ENCODE peak calls at places on chromosome 10, in four cellular contexts. V, F, A and P are unnamed samples. For H3K36me3, the result is how much of the 10 kb centered on the place peaks cover.

GRCh38 chr10:86043236-86043635 is 323.4 kb downstream of the GRID1 start:
- DNase-seq in V (peak), F (no peak), A (peak), P (no peak)

GRCh38 chr10:85012305-85012704 is 683.9 kb downstream of the CCSER2 start:
- DNase-seq in V (no peak), F (no peak), A (no peak), P (no peak)

GRCh38 chr10:49667991-49668390 is 11.5 kb upstream of the C10orf53 start:
- DNase-seq in V (no peak), F (no peak), A (no peak), P (no peak)

GRCh38 chr10:123997486-123998196 is 95.8 kb downstream of the CHST15 start:
- DNase-seq in V (no peak), F (peak), A (peak), P (peak)

GRCh38 chr10:90652519-90652918 is 205.3 kb downstream of the HTR7 start:
- DNase-seq in V (no peak), F (peak), A (no peak), P (no peak)

GRCh38 chr10:34854147-34854601 is 39.1 kb upstream of the PARD3 start:
- DNase-seq in V (no peak), F (peak), A (no peak), P (no peak)

GRCh38 chr10:97307866-97308780 is 10.9 kb upstream of the FRAT1 start:
- DNase-seq in V (no peak), F (no peak), A (no peak), P (no peak)

GRCh38 chr10:124524991-124525653 is 63.5 kb downstream of the LHPP start:
- DNase-seq in V (peak), F (peak), A (no peak), P (no peak)

GRCh38 chr10:71837085-71837827 is 13.8 kb downstream of the PSAP start:
- DNase-seq in V (peak), F (no peak), A (no peak), P (no peak)

GRCh38 chr10:70742537-70743429 is 42.4 kb downstream of the TBATA start:
- DNase-seq in V (no peak), F (peak), A (no peak), P (no peak)

GRCh38 chr10:4836416-4836969 is 10.5 kb downstream of the AKR1E2 start:
- DNase-seq in V (no peak), F (no peak), A (no peak), P (no peak)

GRCh38 chr10:44650576-44651394 is 260.4 kb upstream of the TMEM72 start:
- DNase-seq in V (no peak), F (no peak), A (no peak), P (no peak)

GRCh38 chr10:102802920-102803534 is 34.2 kb downstream of the CYP17A1 start:
- DNase-seq in V (no peak), F (peak), A (no peak), P (peak)

GRCh38 chr10:31749293-31749692 is 179.3 kb downstream of the ARHGAP12 start:
- DNase-seq in V (peak), F (no peak), A (no peak), P (no peak)

GRCh38 chr10:48249004-48249762 is 25.3 kb downstream of the FRMPD2 start:
- DNase-seq in V (no peak), F (no peak), A (no peak), P (no peak)

GRCh38 chr10:44723654-44724053 is 187.5 kb upstream of the TMEM72 start:
- DNase-seq in V (no peak), F (peak), A (no peak), P (no peak)

GRCh38 chr10:59962755-59963154 is 56.4 kb upstream of the CCDC6 start:
- DNase-seq in V (no peak), F (no peak), A (no peak), P (no peak)

GRCh38 chr10:22779331-22780019 is 65.1 kb upstream of the PIP4K2A start:
- DNase-seq in V (no peak), F (no peak), A (no peak), P (peak)

GRCh38 chr10:51663086-51663485 is 36.3 kb downstream of the CSTF2T start:
- DNase-seq in V (no peak), F (no peak), A (no peak), P (no peak)

GRCh38 chr10:4650109-4650508 is 175.9 kb upstream of the AKR1E2 start:
- DNase-seq in V (no peak), F (peak), A (no peak), P (no peak)

GRCh38 chr10:5921746-5922145 is 31.7 kb downstream of the FBH1 start:
- DNase-seq in V (no peak), F (no peak), A (no peak), P (no peak)

GRCh38 chr10:119726291-119727261 is 726 bp downstream of the INPP5F start:
- DNase-seq in V (peak), F (no peak), A (no peak), P (no peak)

GRCh38 chr10:44759122-44759521 is 152.0 kb upstream of the TMEM72 start:
- DNase-seq in V (no peak), F (no peak), A (no peak), P (no peak)

GRCh38 chr10:102131286-102132170 is 1.3 kb upstream of the PPRC1 start:
- DNase-seq in V (no peak), F (no peak), A (no peak), P (no peak)

GRCh38 chr10:121332353-121332752 is 265.9 kb downstream of the FGFR2 start:
- DNase-seq in V (no peak), F (no peak), A (no peak), P (no peak)

GRCh38 chr10:131274883-131275282 is 36.6 kb downstream of the TCERG1L start:
- DNase-seq in V (no peak), F (no peak), A (no peak), P (no peak)

GRCh38 chr10:49194212-49194920 is 6.2 kb upstream of the TMEM273 start:
- DNase-seq in V (no peak), F (no peak), A (no peak), P (no peak)

DNA sequence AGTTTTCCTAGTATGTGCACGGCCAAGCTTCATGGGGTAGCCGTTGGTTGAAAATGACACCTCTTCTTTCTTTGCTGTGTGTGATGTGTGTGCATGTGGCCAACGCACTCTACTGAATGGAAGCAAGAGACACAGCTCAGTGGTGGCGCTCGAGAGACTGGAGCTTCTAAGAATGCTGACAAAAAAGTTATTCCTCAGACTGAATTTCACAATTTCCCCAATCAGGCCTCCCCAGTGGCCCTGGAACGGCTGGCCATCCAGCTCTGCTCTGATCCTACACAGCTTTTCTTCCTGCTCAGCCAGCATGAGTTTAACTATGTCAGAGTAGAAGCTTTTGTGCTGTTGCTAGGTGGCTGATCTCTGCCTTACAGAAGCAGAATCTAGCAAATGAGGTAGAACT is 186.7 kb upstream of the PLXDC2 start:
- DNase-seq in V (no peak), F (peak), A (no peak), P (no peak)
- TF ChIP-seq CTCF in V (no peak), F (peak), A (no peak), P (no peak)

DNA sequence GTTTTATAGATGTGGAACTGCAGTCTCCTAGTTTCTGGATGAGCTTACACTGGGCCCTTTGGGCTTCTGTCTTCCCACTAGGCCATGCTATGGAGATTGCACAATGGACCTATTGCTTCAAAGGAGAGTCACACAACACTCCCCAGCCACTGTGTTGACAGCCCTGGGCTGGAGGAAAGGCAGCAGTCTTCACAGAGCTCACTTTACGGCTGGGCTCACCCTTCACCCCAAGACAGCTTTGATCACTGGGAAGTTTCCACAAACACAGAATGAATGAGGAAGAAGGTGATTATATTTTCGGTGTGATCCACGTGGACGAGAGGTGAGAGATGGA is 92.8 kb upstream of the GDF10 start:
- DNase-seq in V (no peak), F (peak), A (no peak), P (no peak)
- H3K4me3 ChIP-seq in V (no peak), F (no peak), A (no peak), P (no peak)

DNA sequence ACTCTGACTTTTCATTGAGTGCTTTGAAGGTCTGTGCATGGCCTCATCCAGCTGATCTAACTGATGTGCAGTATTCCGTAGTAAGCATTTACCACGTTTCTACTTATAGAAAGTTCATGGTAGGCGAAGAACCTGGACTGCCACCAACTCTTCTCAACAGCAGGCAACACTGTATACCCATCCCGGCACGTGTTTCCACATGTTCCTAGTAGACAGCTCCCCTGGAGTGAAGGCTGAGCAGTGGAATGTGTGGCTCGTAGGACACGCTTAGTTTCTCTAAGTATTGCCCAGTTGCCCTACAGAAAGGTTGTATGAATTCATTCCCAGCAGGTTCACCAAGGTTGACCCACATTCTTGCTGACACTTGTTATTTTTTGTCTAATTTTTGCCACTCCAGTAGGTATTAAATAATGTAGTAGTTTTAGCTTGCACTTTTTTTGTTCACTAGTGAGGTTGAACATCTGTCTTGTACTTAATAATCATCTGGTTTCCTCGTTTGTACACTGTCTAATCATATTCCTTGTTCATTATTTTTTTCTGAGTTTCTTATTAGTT is 15.2 kb downstream of the PROSER2 start:
- DNase-seq in V (no peak), F (no peak), A (peak), P (no peak)
- H3K36me3 ChIP-seq in V (under half), F (under half), A (under half), P (under half)

GRCh38 chr10:46255696-46256355 is 31.0 kb upstream of the ANTXRL start:
- DNase-seq in V (peak), F (peak), A (no peak), P (no peak)
- TF ChIP-seq CTCF in V (peak), F (no peak), A (peak), P (peak)

GRCh38 chr10:68334672-68335467 is 2.1 kb upstream of the PBLD start:
- DNase-seq in V (no peak), F (no peak), A (no peak), P (no peak)

GRCh38 chr10:68333905-68334431 is 1.2 kb upstream of the PBLD start:
- DNase-seq in V (no peak), F (no peak), A (no peak), P (no peak)

GRCh38 chr10:68340358-68341080 is 7.8 kb upstream of the PBLD start:
- DNase-seq in V (no peak), F (no peak), A (no peak), P (no peak)

GRCh38 chr10:68333452-68333851 is 724 bp upstream of the PBLD start:
- DNase-seq in V (no peak), F (no peak), A (no peak), P (no peak)

GRCh38 chr10:68336952-68337351 is 4.2 kb upstream of the PBLD start:
- DNase-seq in V (no peak), F (no peak), A (no peak), P (no peak)
- H3K4me3 ChIP-seq in V (no peak), F (peak), A (peak), P (no peak)

GRCh38 chr10:29455095-29455494 is 166.2 kb downstream of the LYZL1 start:
- DNase-seq in V (no peak), F (no peak), A (no peak), P (no peak)

GRCh38 chr10:29465384-29465783 is 169.4 kb downstream of the SVIL start:
- DNase-seq in V (no peak), F (no peak), A (no peak), P (no peak)

GRCh38 chr10:29461042-29461441 is 172.2 kb downstream of the LYZL1 start:
- DNase-seq in V (no peak), F (no peak), A (no peak), P (no peak)
- H3K36me3 ChIP-seq in V (under half), F (under half), A (under half), P (under half)

GRCh38 chr10:81655986-81656385 is 219.0 kb upstream of the NRG3 start:
- DNase-seq in V (no peak), F (no peak), A (no peak), P (no peak)
- TF ChIP-seq CTCF in V (no peak), F (no peak), A (no peak), P (no peak)